ENCODE peak calls at places on chromosomes 16 and 17, in ten cellular contexts. One of them, this sample, is unnamed.

GRCh38 chr16:88467433-88468051 is 14.5 kb downstream of the ZFPM1 start:
- DNase-seq in AG10803: no peak
- DNase-seq in kidney: no peak
- DNase-seq in stomach: no peak
- DNase-seq in B cell: no peak
- DNase-seq in colonic mucosa: no peak
- DNase-seq in choroid plexus epithelial cell: no peak
- DNase-seq in BJ: no peak
- DNase-seq in epithelial cell of proximal tubule: no peak
- DNase-seq in fibroblast of mammary gland: no peak
- DNase-seq in this sample: no peak

GRCh38 chr16:27431773-27432599 is 30.0 kb downstream of the IL21R start:
- DNase-seq in AG10803: peak
- DNase-seq in kidney: peak
- DNase-seq in stomach: peak
- DNase-seq in B cell: peak
- DNase-seq in colonic mucosa: peak
- DNase-seq in choroid plexus epithelial cell: peak
- DNase-seq in BJ: no peak
- DNase-seq in epithelial cell of proximal tubule: no peak
- DNase-seq in fibroblast of mammary gland: peak
- DNase-seq in this sample: peak

GRCh38 chr16:79980650-79981521 is 380.3 kb upstream of the MAF start:
- DNase-seq in AG10803: no peak
- DNase-seq in kidney: no peak
- DNase-seq in stomach: no peak
- DNase-seq in B cell: no peak
- DNase-seq in colonic mucosa: no peak
- DNase-seq in choroid plexus epithelial cell: no peak
- DNase-seq in BJ: no peak
- DNase-seq in epithelial cell of proximal tubule: no peak
- DNase-seq in fibroblast of mammary gland: no peak
- DNase-seq in this sample: no peak

GRCh38 chr17:49204521-49204920 is 5.9 kb downstream of the GNGT2 start:
- DNase-seq in AG10803: peak
- DNase-seq in kidney: no peak
- DNase-seq in stomach: no peak
- DNase-seq in B cell: no peak
- DNase-seq in colonic mucosa: no peak
- DNase-seq in choroid plexus epithelial cell: no peak
- DNase-seq in BJ: no peak
- DNase-seq in epithelial cell of proximal tubule: no peak
- DNase-seq in fibroblast of mammary gland: peak
- DNase-seq in this sample: no peak

GRCh38 chr17:15908378-15908777 is 36.6 kb upstream of the ADORA2B start:
- DNase-seq in AG10803: no peak
- DNase-seq in kidney: no peak
- DNase-seq in stomach: no peak
- DNase-seq in B cell: no peak
- DNase-seq in colonic mucosa: no peak
- DNase-seq in choroid plexus epithelial cell: no peak
- DNase-seq in BJ: no peak
- DNase-seq in epithelial cell of proximal tubule: no peak
- DNase-seq in fibroblast of mammary gland: no peak
- DNase-seq in this sample: no peak

GRCh38 chr16:84322749-84323148 is 28.1 kb downstream of the WFDC1 start:
- DNase-seq in AG10803: no peak
- DNase-seq in kidney: no peak
- DNase-seq in stomach: no peak
- DNase-seq in B cell: no peak
- DNase-seq in colonic mucosa: no peak
- DNase-seq in choroid plexus epithelial cell: no peak
- DNase-seq in BJ: no peak
- DNase-seq in epithelial cell of proximal tubule: no peak
- DNase-seq in fibroblast of mammary gland: no peak
- DNase-seq in this sample: no peak

GRCh38 chr17:74603032-74603635 is 11.1 kb upstream of the CD300LD start:
- DNase-seq in AG10803: no peak
- DNase-seq in kidney: no peak
- DNase-seq in stomach: no peak
- DNase-seq in B cell: no peak
- DNase-seq in colonic mucosa: no peak
- DNase-seq in choroid plexus epithelial cell: no peak
- DNase-seq in BJ: no peak
- DNase-seq in epithelial cell of proximal tubule: no peak
- DNase-seq in fibroblast of mammary gland: no peak
- DNase-seq in this sample: no peak

GRCh38 chr17:2158011-2158410 is 103.1 kb downstream of the HIC1 start:
- DNase-seq in AG10803: peak
- DNase-seq in kidney: no peak
- DNase-seq in stomach: no peak
- DNase-seq in B cell: no peak
- DNase-seq in colonic mucosa: no peak
- DNase-seq in choroid plexus epithelial cell: peak
- DNase-seq in BJ: no peak
- DNase-seq in epithelial cell of proximal tubule: peak
- DNase-seq in fibroblast of mammary gland: peak
- DNase-seq in this sample: peak

GRCh38 chr17:80086616-80087015 is 14.8 kb upstream of the GAA start:
- DNase-seq in AG10803: no peak
- DNase-seq in kidney: no peak
- DNase-seq in stomach: no peak
- DNase-seq in B cell: no peak
- DNase-seq in colonic mucosa: no peak
- DNase-seq in choroid plexus epithelial cell: no peak
- DNase-seq in BJ: no peak
- DNase-seq in epithelial cell of proximal tubule: no peak
- DNase-seq in fibroblast of mammary gland: no peak
- DNase-seq in this sample: no peak

GRCh38 chr16:19879241-19879792 is 5.3 kb downstream of the GPRC5B start:
- DNase-seq in AG10803: no peak
- DNase-seq in kidney: no peak
- DNase-seq in stomach: no peak
- DNase-seq in B cell: no peak
- DNase-seq in colonic mucosa: no peak
- DNase-seq in choroid plexus epithelial cell: peak
- DNase-seq in BJ: no peak
- DNase-seq in epithelial cell of proximal tubule: no peak
- DNase-seq in fibroblast of mammary gland: no peak
- DNase-seq in this sample: peak

GRCh38 chr17:37180371-37180770 is 195.4 kb upstream of the C17orf78 start:
- DNase-seq in AG10803: no peak
- DNase-seq in kidney: no peak
- DNase-seq in stomach: no peak
- DNase-seq in B cell: no peak
- DNase-seq in colonic mucosa: no peak
- DNase-seq in choroid plexus epithelial cell: peak
- DNase-seq in BJ: no peak
- DNase-seq in epithelial cell of proximal tubule: no peak
- DNase-seq in fibroblast of mammary gland: no peak
- DNase-seq in this sample: no peak

GRCh38 chr16:20049831-20050230 is 23.9 kb downstream of the GPR139 start:
- DNase-seq in AG10803: no peak
- DNase-seq in kidney: no peak
- DNase-seq in stomach: peak
- DNase-seq in B cell: no peak
- DNase-seq in colonic mucosa: no peak
- DNase-seq in choroid plexus epithelial cell: no peak
- DNase-seq in BJ: no peak
- DNase-seq in epithelial cell of proximal tubule: no peak
- DNase-seq in fibroblast of mammary gland: no peak
- DNase-seq in this sample: no peak

GRCh38 chr17:68522266-68522665 is 10.0 kb downstream of the PRKAR1A start:
- DNase-seq in AG10803: no peak
- DNase-seq in kidney: no peak
- DNase-seq in stomach: no peak
- DNase-seq in B cell: no peak
- DNase-seq in colonic mucosa: no peak
- DNase-seq in choroid plexus epithelial cell: no peak
- DNase-seq in BJ: no peak
- DNase-seq in epithelial cell of proximal tubule: no peak
- DNase-seq in fibroblast of mammary gland: no peak
- DNase-seq in this sample: no peak

GRCh38 chr16:88662222-88662842 is 559 bp downstream of the MVD start:
- DNase-seq in AG10803: no peak
- DNase-seq in kidney: no peak
- DNase-seq in stomach: no peak
- DNase-seq in B cell: no peak
- DNase-seq in colonic mucosa: peak
- DNase-seq in choroid plexus epithelial cell: no peak
- DNase-seq in BJ: no peak
- DNase-seq in epithelial cell of proximal tubule: no peak
- DNase-seq in fibroblast of mammary gland: no peak
- DNase-seq in this sample: no peak

GRCh38 chr17:83056583-83057396 is 22.6 kb upstream of the METRNL start:
- DNase-seq in AG10803: peak
- DNase-seq in kidney: peak
- DNase-seq in stomach: peak
- DNase-seq in B cell: peak
- DNase-seq in colonic mucosa: peak
- DNase-seq in choroid plexus epithelial cell: no peak
- DNase-seq in BJ: no peak
- DNase-seq in epithelial cell of proximal tubule: no peak
- DNase-seq in fibroblast of mammary gland: peak
- DNase-seq in this sample: no peak

GRCh38 chr17:39306509-39307212 is 80.9 kb upstream of the STAC2 start:
- DNase-seq in AG10803: peak
- DNase-seq in kidney: no peak
- DNase-seq in stomach: no peak
- DNase-seq in B cell: no peak
- DNase-seq in colonic mucosa: no peak
- DNase-seq in choroid plexus epithelial cell: peak
- DNase-seq in BJ: peak
- DNase-seq in epithelial cell of proximal tubule: no peak
- DNase-seq in fibroblast of mammary gland: no peak
- DNase-seq in this sample: peak

DNA sequence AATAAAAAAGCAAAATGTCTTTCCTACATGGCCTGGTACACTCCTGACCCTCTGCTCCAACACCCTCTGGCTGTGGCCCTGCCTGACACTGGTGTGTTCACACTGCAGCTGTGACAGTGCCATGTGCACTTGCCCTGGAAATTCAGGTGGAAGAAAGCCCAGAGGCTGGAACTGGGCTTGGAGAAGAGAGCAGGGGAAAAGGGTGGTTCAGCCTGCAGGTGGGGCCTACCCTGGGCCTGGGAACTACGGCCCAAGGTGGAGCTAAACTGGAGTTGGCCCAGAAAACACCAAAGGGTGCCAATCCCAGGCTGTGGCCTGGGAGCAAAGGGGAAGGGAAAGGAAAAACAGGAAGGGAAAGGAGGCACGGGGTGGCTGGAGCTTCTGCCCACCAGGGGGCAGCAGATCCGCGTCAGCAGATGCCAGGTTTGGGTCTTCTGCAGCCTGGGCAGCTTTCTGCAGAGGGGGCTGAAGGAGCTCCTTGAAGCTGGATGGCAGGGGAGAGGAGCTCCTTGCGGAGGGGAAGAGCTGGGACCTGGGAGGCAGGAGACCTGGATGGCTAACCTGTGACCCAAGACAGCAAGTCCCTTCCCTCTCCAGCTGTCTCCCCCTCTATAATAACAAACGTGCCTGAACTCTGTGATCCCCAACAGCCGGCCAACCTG is 15.4 kb upstream of the CTCF start:
- DNase-seq in AG10803: peak
- DNase-seq in kidney: peak
- DNase-seq in stomach: peak
- DNase-seq in B cell: peak
- DNase-seq in colonic mucosa: peak
- DNase-seq in choroid plexus epithelial cell: peak
- DNase-seq in BJ: no peak
- DNase-seq in epithelial cell of proximal tubule: no peak
- DNase-seq in fibroblast of mammary gland: peak
- DNase-seq in this sample: peak
- TF ChIP-seq CTCF in AG10803: peak
- TF ChIP-seq CTCF in kidney: peak
- TF ChIP-seq CTCF in stomach: peak
- TF ChIP-seq CTCF in B cell: peak
- TF ChIP-seq CTCF in colonic mucosa: peak
- TF ChIP-seq CTCF in choroid plexus epithelial cell: peak
- TF ChIP-seq CTCF in BJ: peak
- TF ChIP-seq CTCF in epithelial cell of proximal tubule: peak
- TF ChIP-seq CTCF in fibroblast of mammary gland: peak
- TF ChIP-seq CTCF in this sample: peak

GRCh38 chr17:61002316-61002736 is 324.7 kb downstream of the BCAS3 start:
- DNase-seq in AG10803: peak
- DNase-seq in kidney: no peak
- DNase-seq in stomach: no peak
- DNase-seq in B cell: no peak
- DNase-seq in colonic mucosa: no peak
- DNase-seq in choroid plexus epithelial cell: peak
- DNase-seq in BJ: no peak
- DNase-seq in epithelial cell of proximal tubule: no peak
- DNase-seq in fibroblast of mammary gland: peak
- DNase-seq in this sample: peak
- TF ChIP-seq CTCF in AG10803: peak
- TF ChIP-seq CTCF in kidney: peak
- TF ChIP-seq CTCF in stomach: peak
- TF ChIP-seq CTCF in B cell: peak
- TF ChIP-seq CTCF in colonic mucosa: peak
- TF ChIP-seq CTCF in choroid plexus epithelial cell: peak
- TF ChIP-seq CTCF in BJ: peak
- TF ChIP-seq CTCF in epithelial cell of proximal tubule: peak
- TF ChIP-seq CTCF in fibroblast of mammary gland: peak
- TF ChIP-seq CTCF in this sample: peak

GRCh38 chr17:57004944-57005579 is 27.1 kb downstream of the SCPEP1 start:
- DNase-seq in AG10803: no peak
- DNase-seq in kidney: no peak
- DNase-seq in stomach: peak
- DNase-seq in B cell: peak
- DNase-seq in colonic mucosa: peak
- DNase-seq in choroid plexus epithelial cell: no peak
- DNase-seq in BJ: no peak
- DNase-seq in epithelial cell of proximal tubule: no peak
- DNase-seq in fibroblast of mammary gland: no peak
- DNase-seq in this sample: no peak
- TF ChIP-seq CTCF in AG10803: no peak
- TF ChIP-seq CTCF in kidney: peak
- TF ChIP-seq CTCF in stomach: peak
- TF ChIP-seq CTCF in B cell: no peak
- TF ChIP-seq CTCF in colonic mucosa: peak
- TF ChIP-seq CTCF in choroid plexus epithelial cell: peak
- TF ChIP-seq CTCF in BJ: no peak
- TF ChIP-seq CTCF in epithelial cell of proximal tubule: peak
- TF ChIP-seq CTCF in fibroblast of mammary gland: no peak
- TF ChIP-seq CTCF in this sample: peak

DNA sequence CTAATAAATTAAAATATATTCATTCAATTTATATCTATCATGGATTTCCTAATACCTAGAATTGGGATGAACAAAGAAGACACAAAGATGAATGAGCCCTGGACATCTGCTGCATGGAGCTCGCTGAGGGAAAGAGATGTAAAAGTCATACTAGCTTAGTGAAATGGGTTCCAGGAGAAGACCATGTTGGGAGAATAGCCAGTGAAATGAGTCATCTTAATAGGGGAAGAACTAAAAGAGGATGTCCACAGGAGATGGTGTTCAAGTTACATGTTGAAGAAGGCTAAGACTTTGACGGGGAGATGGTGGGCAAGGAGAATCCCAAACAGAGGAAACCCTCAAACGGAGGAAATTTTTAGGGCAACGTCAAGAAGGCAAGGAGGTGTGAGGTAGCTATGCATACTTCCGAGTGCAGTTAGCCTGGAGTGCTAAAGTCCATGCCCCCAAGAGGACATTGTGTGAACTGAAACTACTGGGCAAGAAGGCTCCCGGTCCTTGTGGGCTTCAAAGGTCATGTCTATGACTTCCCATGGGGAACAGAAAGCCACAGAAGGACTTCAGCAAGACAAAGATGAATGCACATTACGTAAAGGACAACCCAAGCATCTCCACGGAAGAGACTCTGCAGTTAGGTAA is 220.5 kb upstream of the CDH11 start:
- DNase-seq in AG10803: no peak
- DNase-seq in kidney: no peak
- DNase-seq in stomach: no peak
- DNase-seq in B cell: no peak
- DNase-seq in colonic mucosa: no peak
- DNase-seq in choroid plexus epithelial cell: no peak
- DNase-seq in BJ: no peak
- DNase-seq in epithelial cell of proximal tubule: no peak
- DNase-seq in fibroblast of mammary gland: peak
- DNase-seq in this sample: no peak
- TF ChIP-seq CTCF in AG10803: no peak
- TF ChIP-seq CTCF in kidney: no peak
- TF ChIP-seq CTCF in stomach: no peak
- TF ChIP-seq CTCF in B cell: no peak
- TF ChIP-seq CTCF in colonic mucosa: no peak
- TF ChIP-seq CTCF in choroid plexus epithelial cell: no peak
- TF ChIP-seq CTCF in BJ: no peak
- TF ChIP-seq CTCF in epithelial cell of proximal tubule: no peak
- TF ChIP-seq CTCF in fibroblast of mammary gland: no peak
- TF ChIP-seq CTCF in this sample: peak

This sample was measured in HFFc6.